ENCODE peak calls at places on chromosomes 13 and 19, in seven cellular contexts. D is OCI-LY7; F is aorta; Z is hepatocyte; X is ascending aorta; E is CD4-positive, CD25-positive, alpha-beta regulatory T cell; Y is mucosa of descending colon. L is an unnamed sample. For H3K4me1 and H3K9me3, the result is how much of the 10 kb centered on the place peaks cover.

GRCh38 chr19:28358604-28359003 is 854.3 kb downstream of the UQCRFS1 start:
- DNase-seq in D (no peak), E (no peak), Z (no peak), F (no peak), Y (no peak), X (no peak), L (no peak)

GRCh38 chr13:90675129-90675528 is 672.4 kb upstream of the MIR17HG start:
- DNase-seq in Z (no peak), E (no peak), D (no peak), X (no peak), Y (no peak), F (no peak), L (no peak)

GRCh38 chr19:49853852-49854849 is 3.2 kb downstream of the PTOV1 start:
- DNase-seq in X (no peak), E (no peak), D (no peak), Y (no peak), F (no peak), Z (no peak), L (no peak)

GRCh38 chr19:50646074-50646807 is 3.0 kb upstream of the C19orf81 start:
- DNase-seq in E (no peak), Y (no peak), D (no peak), Z (peak), F (no peak), X (no peak), L (no peak)

GRCh38 chr19:46226438-46226973 is 3.0 kb upstream of the IGFL1 start:
- DNase-seq in Y (no peak), E (no peak), D (no peak), F (no peak), Z (no peak), X (no peak), L (no peak)

GRCh38 chr19:38905620-38906019 is 5.9 kb downstream of the NFKBIB start:
- DNase-seq in E (no peak), Z (no peak), Y (no peak), X (no peak), D (no peak), F (no peak), L (no peak)

GRCh38 chr13:76019421-76020044 is 383.4 kb downstream of the LMO7 start:
- DNase-seq in X (no peak), Z (peak), Y (peak), E (no peak), F (no peak), D (peak), L (no peak)

GRCh38 chr13:32663660-32664059 is 77.4 kb downstream of the PDS5B start:
- DNase-seq in Y (no peak), X (no peak), D (no peak), E (no peak), F (no peak), Z (no peak), L (no peak)

GRCh38 chr13:113722921-113723320 is 36.1 kb upstream of the TMEM255B start:
- DNase-seq in E (no peak), Y (no peak), X (no peak), Z (no peak), D (no peak), F (peak), L (no peak)

GRCh38 chr19:15525291-15525690 is 17.0 kb downstream of the CYP4F22 start:
- DNase-seq in X (no peak), Z (no peak), E (no peak), Y (no peak), F (no peak), D (no peak), L (no peak)

GRCh38 chr19:54523403-54523802 is 20.8 kb downstream of the LAIR2 start:
- DNase-seq in F (no peak), Y (no peak), X (no peak), D (no peak), E (peak), Z (no peak), L (no peak)

GRCh38 chr13:40490086-40490723 is 176.2 kb downstream of the FOXO1 start:
- DNase-seq in Y (peak), E (peak), F (no peak), Z (no peak), X (peak), D (no peak), L (no peak)

GRCh38 chr13:76934671-76935070 is 13.6 kb upstream of the ACOD1 start:
- DNase-seq in Z (no peak), E (no peak), D (no peak), Y (no peak), F (no peak), X (no peak), L (no peak)

GRCh38 chr19:1591421-1592022 is 1.1 kb downstream of the MBD3 start:
- DNase-seq in D (peak), Y (no peak), E (peak), F (no peak), Z (peak), X (no peak), L (peak)

GRCh38 chr19:35913589-35913988 is 5.5 kb upstream of the TYROBP start:
- DNase-seq in F (no peak), E (no peak), Z (no peak), X (no peak), D (peak), Y (no peak), L (no peak)

GRCh38 chr19:17240062-17240854 is 5.5 kb downstream of the NR2F6 start:
- DNase-seq in D (no peak), Y (peak), Z (no peak), E (no peak), F (no peak), X (no peak), L (no peak)

GRCh38 chr13:94444826-94445225 is 34.7 kb downstream of the DCT start:
- DNase-seq in E (no peak), F (no peak), X (no peak), Z (no peak), D (no peak), Y (no peak), L (no peak)

GRCh38 chr19:51448011-51448744 is 10.1 kb downstream of the SIGLEC8 start:
- DNase-seq in X (peak), D (no peak), E (peak), Y (no peak), F (no peak), Z (no peak), L (no peak)

GRCh38 chr19:35742121-35742724 is at the start of gene IGFLR1:
- DNase-seq in Y (peak), D (peak), F (peak), E (peak), Z (no peak), X (no peak), L (peak)

GRCh38 chr13:92967923-92968322 is 258.7 kb upstream of the GPC6 start:
- DNase-seq in Y (peak), X (no peak), Z (no peak), F (no peak), E (no peak), D (no peak), L (no peak)

GRCh38 chr19:33719366-33720154 is 77.1 kb upstream of the KCTD15 start:
- DNase-seq in Y (no peak), E (no peak), D (no peak), X (no peak), F (no peak), Z (no peak), L (no peak)

GRCh38 chr19:30536975-30537374 is 164.8 kb downstream of the ZNF536 start:
- DNase-seq in Y (no peak), Z (no peak), F (no peak), X (no peak), D (no peak), E (no peak), L (no peak)

GRCh38 chr19:2042485-2043268 is 8.4 kb downstream of the MKNK2 start:
- DNase-seq in Z (peak), D (no peak), F (peak), Y (peak), X (no peak), E (no peak), L (peak)

GRCh38 chr19:50224986-50225747 is 21.7 kb downstream of the MYH14 start:
- DNase-seq in F (no peak), X (no peak), Y (no peak), D (no peak), Z (no peak), E (no peak), L (no peak)

GRCh38 chr13:48586591-48587103 is 53.8 kb upstream of the RCBTB2 start:
- DNase-seq in Z (no peak), E (peak), X (no peak), F (peak), Y (peak), D (no peak), L (no peak)

GRCh38 chr19:38004100-38004504 is 97.1 kb downstream of the SIPA1L3 start:
- DNase-seq in E (no peak), X (peak), Y (no peak), Z (no peak), F (no peak), D (no peak), L (no peak)

GRCh38 chr13:73025212-73026012 is 33.4 kb upstream of the KLF5 start:
- DNase-seq in X (no peak), Y (no peak), F (no peak), D (no peak), E (peak), Z (peak), L (no peak)

GRCh38 chr19:50328257-50329145 is 676 bp downstream of the KCNC3 start:
- DNase-seq in X (no peak), E (no peak), Y (peak), F (no peak), D (peak), Z (peak), L (peak)

GRCh38 chr13:39602614-39603366 is at the start of gene LHFPL6:
- DNase-seq in D (peak), X (peak), Y (peak), Z (peak), F (peak), E (peak), L (peak)

GRCh38 chr13:50400035-50400726 is 384.9 kb downstream of the KCNRG start:
- DNase-seq in X (no peak), E (no peak), D (no peak), Z (no peak), F (peak), Y (no peak), L (peak)

GRCh38 chr19:48796468-48797083 is 14.3 kb downstream of the BCAT2 start:
- DNase-seq in X (no peak), Y (no peak), E (no peak), D (no peak), Z (no peak), F (no peak), L (no peak)

GRCh38 chr13:34129422-34129821 is 311.5 kb downstream of the RFC3 start:
- DNase-seq in Y (no peak), E (no peak), Z (peak), D (no peak), F (no peak), X (no peak), L (no peak)

GRCh38 chr19:48611872-48612271 is 3.0 kb downstream of the FAM83E start:
- DNase-seq in E (no peak), D (no peak), Y (no peak), F (no peak), Z (no peak), X (no peak), L (no peak)

GRCh38 chr13:48504606-48505369 is 28.1 kb downstream of the RCBTB2 start:
- DNase-seq in D (no peak), Y (no peak), F (no peak), X (no peak), Z (no peak), E (peak), L (no peak)

GRCh38 chr13:98484289-98485219 is 92.4 kb downstream of the STK24 start:
- DNase-seq in D (no peak), X (peak), Z (peak), Y (peak), E (peak), F (peak), L (peak)

GRCh38 chr13:33787051-33787591 is 30.8 kb upstream of the RFC3 start:
- DNase-seq in Z (no peak), D (peak), E (peak), X (no peak), F (no peak), Y (no peak), L (no peak)

GRCh38 chr19:4981681-4981958 is 12.7 kb downstream of the KDM4B start:
- DNase-seq in Y (no peak), Z (no peak), F (no peak), E (no peak), D (peak), X (no peak), L (no peak)
- H3K4me1 ChIP-seq in Y (under half), Z (under half), F (under half), E (under half), D (under half), X (under half), L (half or more)

GRCh38 chr13:27808866-27809546 is 16.7 kb downstream of the GSX1 start:
- DNase-seq in E (no peak), Z (no peak), X (no peak), Y (no peak), F (no peak), D (no peak), L (no peak)

GRCh38 chr13:27813826-27814225 is 21.5 kb downstream of the GSX1 start:
- DNase-seq in Z (no peak), Y (no peak), E (no peak), F (no peak), D (no peak), X (no peak), L (no peak)

GRCh38 chr13:27806744-27807387 is 14.6 kb downstream of the GSX1 start:
- DNase-seq in Z (no peak), D (no peak), X (no peak), E (no peak), F (no peak), Y (no peak), L (no peak)

GRCh38 chr13:27810009-27810408 is 17.7 kb downstream of the GSX1 start:
- DNase-seq in Z (no peak), D (no peak), E (no peak), X (no peak), F (no peak), Y (no peak), L (no peak)

DNA sequence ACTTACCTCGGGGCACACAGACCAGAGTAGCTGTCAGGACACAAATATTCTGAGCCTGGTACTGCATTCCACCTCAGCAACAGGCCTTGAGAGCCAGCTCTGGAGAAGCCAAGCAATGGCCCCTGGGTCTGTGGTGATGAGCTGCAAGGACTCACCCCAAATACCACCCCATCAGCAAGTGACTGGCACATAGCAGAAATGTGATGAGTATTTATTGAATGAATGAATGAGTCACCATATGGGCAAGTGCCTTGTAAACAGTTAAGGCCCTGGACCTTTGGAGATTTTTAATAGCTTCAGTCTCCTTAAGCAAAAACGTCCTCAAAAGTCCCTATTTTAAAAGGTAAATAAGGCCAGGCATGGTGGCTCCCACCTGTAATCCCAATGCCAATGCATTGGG is 18.2 kb downstream of the GSX1 start:
- DNase-seq in E (no peak), Y (no peak), X (no peak), D (no peak), Z (no peak), F (no peak), L (no peak)
- H3K4me3 ChIP-seq in E (no peak), Y (no peak), X (no peak), D (no peak), Z (no peak), F (no peak), L (no peak)

GRCh38 chr19:22976248-22976647 is 26.7 kb downstream of the ZNF728 start:
- DNase-seq in E (no peak), Y (no peak), X (no peak), F (no peak), Z (no peak), D (no peak), L (no peak)
- H3K9me3 ChIP-seq in E (half or more), Y (half or more), X (half or more), F (under half), Z (under half), D (under half), L (under half)

DNA sequence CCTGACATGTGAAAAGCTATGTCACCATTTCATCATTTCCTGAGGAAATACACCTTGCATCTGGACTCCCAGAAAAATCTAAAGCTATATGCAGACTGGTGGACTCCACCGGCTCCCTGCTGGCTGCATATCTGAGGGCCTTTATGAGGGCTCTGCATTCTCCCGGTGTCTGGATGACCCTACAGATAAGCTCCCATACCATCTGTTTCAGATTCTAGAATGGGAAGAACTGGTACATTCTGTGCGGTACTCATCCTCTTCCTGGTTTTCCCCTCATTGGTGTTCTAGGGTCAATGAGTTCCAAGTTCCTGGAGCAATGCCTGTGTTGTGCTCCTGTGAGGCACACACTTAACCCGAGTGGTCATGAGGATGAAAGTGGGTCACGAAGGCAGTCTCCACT is 60.4 kb downstream of the COL4A1 start:
- DNase-seq in F (no peak), Y (no peak), E (no peak), D (no peak), X (peak), Z (no peak), L (no peak)
- H3K4me1 ChIP-seq in F (under half), Y (under half), E (under half), D (under half), X (half or more), Z (under half), L (under half)

DNA sequence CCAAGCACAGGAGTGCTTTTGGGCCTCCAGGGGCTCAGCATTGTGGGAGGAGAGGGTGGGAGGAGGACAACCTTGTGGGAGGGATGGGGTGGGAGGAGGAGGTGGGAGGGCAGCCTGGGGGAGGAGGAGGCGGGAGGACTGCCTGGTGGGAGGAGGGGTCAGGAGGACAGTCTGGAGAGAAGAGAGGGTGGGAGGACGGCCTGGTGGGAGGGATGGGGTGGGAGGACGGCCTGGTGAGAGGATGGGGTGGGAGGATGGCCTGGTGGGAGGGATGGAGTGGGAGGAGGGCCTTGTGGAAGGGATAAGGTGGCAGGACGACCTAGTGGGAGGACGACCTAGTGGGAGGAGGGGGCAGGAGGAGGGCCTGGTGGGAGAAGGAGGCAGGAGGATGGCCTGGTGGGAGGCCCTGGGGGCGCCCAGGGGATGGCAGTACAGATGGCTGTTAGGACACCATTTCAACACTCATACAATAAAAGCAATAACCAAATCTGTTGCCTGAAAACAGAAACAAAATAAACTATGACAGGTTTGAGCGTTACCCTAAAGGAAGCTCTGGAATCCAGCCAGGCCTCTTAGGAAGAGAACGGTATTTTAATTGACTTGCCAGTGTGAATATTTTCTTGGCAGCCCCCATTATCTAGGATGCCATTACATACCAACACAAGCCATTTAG is 63.7 kb downstream of the CRYL1 start:
- DNase-seq in X (no peak), E (no peak), F (no peak), Y (no peak), Z (no peak), D (no peak), L (no peak)
- H3K4me3 ChIP-seq in X (no peak), E (no peak), F (no peak), Y (no peak), Z (no peak), D (no peak), L (no peak)

GRCh38 chr19:19835560-19836038 is 14.0 kb upstream of the ZNF506 start:
- DNase-seq in E (no peak), Z (no peak), Y (no peak), X (no peak), F (no peak), D (no peak), L (no peak)
- H3K9me3 ChIP-seq in E (half or more), Z (under half), Y (half or more), X (half or more), F (under half), D (half or more), L (under half)